ENCODE peak calls at places on chromosomes 6 and 20, in five cellular contexts. X is fibroblast of pulmonary artery; R is activated T-helper 2 cell treated with anti-CD3 and anti-CD28 coated beads, Interferon-gamma antibody, Interleukin-2, Interleukin-4, amounts not matched to agents 10 μg/mL and 5 μg/mL and 100 μg/mL, durations not matched to agents 14 hours and 24 hours and 36 hours; I is kidney epithelial cell; A is stomach. L is an unnamed sample.

GRCh38 chr6:68652117-68652536 is 17.0 kb downstream of the ADGRB3 start:
- DNase-seq in X (no peak), R (no peak), I (no peak), A (no peak), L (no peak)

GRCh38 chr6:53109612-53110011 is 39.0 kb downstream of the GCM1 start:
- DNase-seq in X (no peak), R (no peak), I (no peak), A (no peak), L (no peak)

GRCh38 chr6:111585241-111585968 is 20.3 kb downstream of the TRAF3IP2 start:
- DNase-seq in X (peak), R (no peak), I (no peak), A (no peak), L (no peak)

GRCh38 chr6:169186496-169187169 is 67.0 kb downstream of the THBS2 start:
- DNase-seq in X (no peak), R (no peak), I (no peak), A (no peak), L (no peak)

GRCh38 chr6:77666340-77666739 is 13.5 kb downstream of the MEI4 start:
- DNase-seq in X (no peak), R (no peak), I (no peak), A (no peak), L (no peak)

GRCh38 chr6:91376686-91377085 is 789.8 kb upstream of the MAP3K7 start:
- DNase-seq in X (no peak), R (no peak), I (no peak), A (peak), L (no peak)

GRCh38 chr20:10643560-10643873 is 30.3 kb downstream of the JAG1 start:
- DNase-seq in X (no peak), R (no peak), I (no peak), A (no peak), L (no peak)

GRCh38 chr6:43570876-43571441 is 4.9 kb downstream of the XPO5 start:
- DNase-seq in X (peak), R (no peak), I (peak), A (no peak), L (no peak)

GRCh38 chr6:2911171-2911570 is 8.1 kb upstream of the SERPINB9 start:
- DNase-seq in X (no peak), R (no peak), I (no peak), A (no peak), L (no peak)

GRCh38 chr6:162488444-162488843 is 239.1 kb downstream of the PRKN start:
- DNase-seq in X (no peak), R (no peak), I (no peak), A (no peak), L (no peak)

GRCh38 chr6:26240981-26241770 is 123.8 kb upstream of the BTN3A2 start:
- DNase-seq in X (peak), R (peak), I (no peak), A (no peak), L (no peak)

GRCh38 chr6:88105741-88106340 is 58.2 kb downstream of the SPACA1 start:
- DNase-seq in X (no peak), R (no peak), I (no peak), A (no peak), L (no peak)

GRCh38 chr20:61977387-61977786 is 88.3 kb downstream of the TAF4 start:
- DNase-seq in X (no peak), R (no peak), I (no peak), A (no peak), L (no peak)